ENCODE peak calls at places on chromosomes 7 and 10, in nine cellular contexts. One of them, this sample, is unnamed.

GRCh38 chr10:1253476-1254353 is 197.5 kb downstream of the WDR37 start:
- DNase-seq in activated T-helper 1 cell treated with anti-CD3 and anti-CD28 coated beads, Interleukin-12 subunit alpha, Interleukin-12 subunit beta, Interleukin-2, Interleukin-4 antibody, amounts not matched to agents 30 ng/mL and 10 ng/mL and 1 ng/mL, durations not matched to agents 14 hours and 24 hours and 36 hours: no peak
- DNase-seq in NAMALWA: no peak
- DNase-seq in central memory CD8-positive, alpha-beta T cell: peak
- DNase-seq in BE2C: no peak
- DNase-seq in endodermal cell: peak
- DNase-seq in effector CD8-positive, alpha-beta T cell: no peak
- DNase-seq in H1: no peak
- DNase-seq in psoas muscle: no peak
- DNase-seq in this sample: no peak

GRCh38 chr10:124315599-124316270 is 103.0 kb downstream of the OAT start:
- DNase-seq in activated T-helper 1 cell treated with anti-CD3 and anti-CD28 coated beads, Interleukin-12 subunit alpha, Interleukin-12 subunit beta, Interleukin-2, Interleukin-4 antibody, amounts not matched to agents 30 ng/mL and 10 ng/mL and 1 ng/mL, durations not matched to agents 14 hours and 24 hours and 36 hours: no peak
- DNase-seq in NAMALWA: no peak
- DNase-seq in central memory CD8-positive, alpha-beta T cell: no peak
- DNase-seq in BE2C: no peak
- DNase-seq in endodermal cell: no peak
- DNase-seq in effector CD8-positive, alpha-beta T cell: no peak
- DNase-seq in H1: no peak
- DNase-seq in psoas muscle: no peak
- DNase-seq in this sample: no peak

GRCh38 chr10:13056461-13057077 is 43.4 kb upstream of the OPTN start:
- DNase-seq in activated T-helper 1 cell treated with anti-CD3 and anti-CD28 coated beads, Interleukin-12 subunit alpha, Interleukin-12 subunit beta, Interleukin-2, Interleukin-4 antibody, amounts not matched to agents 30 ng/mL and 10 ng/mL and 1 ng/mL, durations not matched to agents 14 hours and 24 hours and 36 hours: no peak
- DNase-seq in NAMALWA: no peak
- DNase-seq in central memory CD8-positive, alpha-beta T cell: no peak
- DNase-seq in BE2C: peak
- DNase-seq in endodermal cell: peak
- DNase-seq in effector CD8-positive, alpha-beta T cell: no peak
- DNase-seq in H1: no peak
- DNase-seq in psoas muscle: no peak
- DNase-seq in this sample: peak

GRCh38 chr7:129136887-129137647 is 7.4 kb upstream of the TSPAN33 start:
- DNase-seq in activated T-helper 1 cell treated with anti-CD3 and anti-CD28 coated beads, Interleukin-12 subunit alpha, Interleukin-12 subunit beta, Interleukin-2, Interleukin-4 antibody, amounts not matched to agents 30 ng/mL and 10 ng/mL and 1 ng/mL, durations not matched to agents 14 hours and 24 hours and 36 hours: no peak
- DNase-seq in NAMALWA: peak
- DNase-seq in central memory CD8-positive, alpha-beta T cell: no peak
- DNase-seq in BE2C: no peak
- DNase-seq in endodermal cell: no peak
- DNase-seq in effector CD8-positive, alpha-beta T cell: no peak
- DNase-seq in H1: no peak
- DNase-seq in psoas muscle: no peak
- DNase-seq in this sample: no peak

GRCh38 chr10:101772895-101773761 is 2.8 kb downstream of the FGF8 start:
- DNase-seq in activated T-helper 1 cell treated with anti-CD3 and anti-CD28 coated beads, Interleukin-12 subunit alpha, Interleukin-12 subunit beta, Interleukin-2, Interleukin-4 antibody, amounts not matched to agents 30 ng/mL and 10 ng/mL and 1 ng/mL, durations not matched to agents 14 hours and 24 hours and 36 hours: no peak
- DNase-seq in NAMALWA: no peak
- DNase-seq in central memory CD8-positive, alpha-beta T cell: no peak
- DNase-seq in BE2C: no peak
- DNase-seq in endodermal cell: peak
- DNase-seq in effector CD8-positive, alpha-beta T cell: no peak
- DNase-seq in H1: peak
- DNase-seq in psoas muscle: no peak
- DNase-seq in this sample: no peak

GRCh38 chr10:91820144-91820543 is 21.9 kb downstream of the TNKS2 start:
- DNase-seq in activated T-helper 1 cell treated with anti-CD3 and anti-CD28 coated beads, Interleukin-12 subunit alpha, Interleukin-12 subunit beta, Interleukin-2, Interleukin-4 antibody, amounts not matched to agents 30 ng/mL and 10 ng/mL and 1 ng/mL, durations not matched to agents 14 hours and 24 hours and 36 hours: no peak
- DNase-seq in NAMALWA: no peak
- DNase-seq in central memory CD8-positive, alpha-beta T cell: no peak
- DNase-seq in BE2C: no peak
- DNase-seq in endodermal cell: peak
- DNase-seq in effector CD8-positive, alpha-beta T cell: no peak
- DNase-seq in H1: no peak
- DNase-seq in psoas muscle: no peak
- DNase-seq in this sample: peak

GRCh38 chr10:44991571-44991970 is 9.2 kb upstream of the ZNF22 start:
- DNase-seq in activated T-helper 1 cell treated with anti-CD3 and anti-CD28 coated beads, Interleukin-12 subunit alpha, Interleukin-12 subunit beta, Interleukin-2, Interleukin-4 antibody, amounts not matched to agents 30 ng/mL and 10 ng/mL and 1 ng/mL, durations not matched to agents 14 hours and 24 hours and 36 hours: no peak
- DNase-seq in NAMALWA: no peak
- DNase-seq in central memory CD8-positive, alpha-beta T cell: no peak
- DNase-seq in BE2C: no peak
- DNase-seq in endodermal cell: peak
- DNase-seq in effector CD8-positive, alpha-beta T cell: no peak
- DNase-seq in H1: no peak
- DNase-seq in psoas muscle: no peak
- DNase-seq in this sample: no peak

GRCh38 chr7:118232837-118233236 is 8.3 kb downstream of the ANKRD7 start:
- DNase-seq in activated T-helper 1 cell treated with anti-CD3 and anti-CD28 coated beads, Interleukin-12 subunit alpha, Interleukin-12 subunit beta, Interleukin-2, Interleukin-4 antibody, amounts not matched to agents 30 ng/mL and 10 ng/mL and 1 ng/mL, durations not matched to agents 14 hours and 24 hours and 36 hours: no peak
- DNase-seq in NAMALWA: no peak
- DNase-seq in central memory CD8-positive, alpha-beta T cell: no peak
- DNase-seq in BE2C: no peak
- DNase-seq in endodermal cell: no peak
- DNase-seq in effector CD8-positive, alpha-beta T cell: no peak
- DNase-seq in H1: no peak
- DNase-seq in psoas muscle: no peak
- DNase-seq in this sample: peak

GRCh38 chr7:64877714-64878610 is 25.1 kb upstream of the ZNF273 start:
- DNase-seq in activated T-helper 1 cell treated with anti-CD3 and anti-CD28 coated beads, Interleukin-12 subunit alpha, Interleukin-12 subunit beta, Interleukin-2, Interleukin-4 antibody, amounts not matched to agents 30 ng/mL and 10 ng/mL and 1 ng/mL, durations not matched to agents 14 hours and 24 hours and 36 hours: no peak
- DNase-seq in NAMALWA: no peak
- DNase-seq in central memory CD8-positive, alpha-beta T cell: no peak
- DNase-seq in BE2C: no peak
- DNase-seq in endodermal cell: peak
- DNase-seq in effector CD8-positive, alpha-beta T cell: no peak
- DNase-seq in H1: no peak
- DNase-seq in psoas muscle: no peak
- DNase-seq in this sample: no peak

GRCh38 chr7:46173526-46174191 is 252.6 kb upstream of the IGFBP3 start:
- DNase-seq in activated T-helper 1 cell treated with anti-CD3 and anti-CD28 coated beads, Interleukin-12 subunit alpha, Interleukin-12 subunit beta, Interleukin-2, Interleukin-4 antibody, amounts not matched to agents 30 ng/mL and 10 ng/mL and 1 ng/mL, durations not matched to agents 14 hours and 24 hours and 36 hours: no peak
- DNase-seq in NAMALWA: no peak
- DNase-seq in central memory CD8-positive, alpha-beta T cell: no peak
- DNase-seq in BE2C: no peak
- DNase-seq in endodermal cell: no peak
- DNase-seq in effector CD8-positive, alpha-beta T cell: no peak
- DNase-seq in H1: no peak
- DNase-seq in psoas muscle: no peak
- DNase-seq in this sample: peak

GRCh38 chr7:155533827-155534690 is 12.3 kb downstream of the CNPY1 start:
- DNase-seq in activated T-helper 1 cell treated with anti-CD3 and anti-CD28 coated beads, Interleukin-12 subunit alpha, Interleukin-12 subunit beta, Interleukin-2, Interleukin-4 antibody, amounts not matched to agents 30 ng/mL and 10 ng/mL and 1 ng/mL, durations not matched to agents 14 hours and 24 hours and 36 hours: no peak
- DNase-seq in NAMALWA: peak
- DNase-seq in central memory CD8-positive, alpha-beta T cell: no peak
- DNase-seq in BE2C: peak
- DNase-seq in endodermal cell: peak
- DNase-seq in effector CD8-positive, alpha-beta T cell: no peak
- DNase-seq in H1: peak
- DNase-seq in psoas muscle: no peak
- DNase-seq in this sample: peak

GRCh38 chr10:48800283-48800675 is 115.6 kb downstream of the WDFY4 start:
- DNase-seq in activated T-helper 1 cell treated with anti-CD3 and anti-CD28 coated beads, Interleukin-12 subunit alpha, Interleukin-12 subunit beta, Interleukin-2, Interleukin-4 antibody, amounts not matched to agents 30 ng/mL and 10 ng/mL and 1 ng/mL, durations not matched to agents 14 hours and 24 hours and 36 hours: no peak
- DNase-seq in NAMALWA: peak
- DNase-seq in central memory CD8-positive, alpha-beta T cell: no peak
- DNase-seq in BE2C: no peak
- DNase-seq in endodermal cell: no peak
- DNase-seq in effector CD8-positive, alpha-beta T cell: no peak
- DNase-seq in H1: no peak
- DNase-seq in psoas muscle: no peak
- DNase-seq in this sample: no peak

GRCh38 chr7:140726304-140726703 is 29.8 kb downstream of the NDUFB2 start:
- DNase-seq in activated T-helper 1 cell treated with anti-CD3 and anti-CD28 coated beads, Interleukin-12 subunit alpha, Interleukin-12 subunit beta, Interleukin-2, Interleukin-4 antibody, amounts not matched to agents 30 ng/mL and 10 ng/mL and 1 ng/mL, durations not matched to agents 14 hours and 24 hours and 36 hours: no peak
- DNase-seq in NAMALWA: peak
- DNase-seq in central memory CD8-positive, alpha-beta T cell: no peak
- DNase-seq in BE2C: no peak
- DNase-seq in endodermal cell: no peak
- DNase-seq in effector CD8-positive, alpha-beta T cell: no peak
- DNase-seq in H1: no peak
- DNase-seq in psoas muscle: no peak
- DNase-seq in this sample: peak

GRCh38 chr7:99258501-99258900 is 14.1 kb upstream of the MYH16 start:
- DNase-seq in activated T-helper 1 cell treated with anti-CD3 and anti-CD28 coated beads, Interleukin-12 subunit alpha, Interleukin-12 subunit beta, Interleukin-2, Interleukin-4 antibody, amounts not matched to agents 30 ng/mL and 10 ng/mL and 1 ng/mL, durations not matched to agents 14 hours and 24 hours and 36 hours: no peak
- DNase-seq in NAMALWA: no peak
- DNase-seq in central memory CD8-positive, alpha-beta T cell: no peak
- DNase-seq in BE2C: no peak
- DNase-seq in endodermal cell: no peak
- DNase-seq in effector CD8-positive, alpha-beta T cell: no peak
- DNase-seq in H1: no peak
- DNase-seq in psoas muscle: no peak
- DNase-seq in this sample: no peak

GRCh38 chr10:131081386-131081785 is 230.1 kb downstream of the TCERG1L start:
- DNase-seq in activated T-helper 1 cell treated with anti-CD3 and anti-CD28 coated beads, Interleukin-12 subunit alpha, Interleukin-12 subunit beta, Interleukin-2, Interleukin-4 antibody, amounts not matched to agents 30 ng/mL and 10 ng/mL and 1 ng/mL, durations not matched to agents 14 hours and 24 hours and 36 hours: peak
- DNase-seq in NAMALWA: no peak
- DNase-seq in central memory CD8-positive, alpha-beta T cell: no peak
- DNase-seq in BE2C: no peak
- DNase-seq in endodermal cell: no peak
- DNase-seq in effector CD8-positive, alpha-beta T cell: no peak
- DNase-seq in H1: no peak
- DNase-seq in psoas muscle: no peak
- DNase-seq in this sample: no peak

This sample was measured in astrocyte of the hippocampus.